ENCODE peak calls at places on chromosome 18, in five cellular contexts. One of them, this sample, is unnamed.

GRCh38 chr18:80169607-80170006 is 60.5 kb downstream of the ADNP2 start:
- DNase-seq in cardiac fibroblast: no peak
- DNase-seq in PC-3: peak
- DNase-seq in body of pancreas: no peak
- DNase-seq in H1: no peak
- DNase-seq in this sample: peak

GRCh38 chr18:32661486-32662299 is 111.1 kb downstream of the KLHL14 start:
- DNase-seq in cardiac fibroblast: no peak
- DNase-seq in PC-3: peak
- DNase-seq in body of pancreas: no peak
- DNase-seq in H1: no peak
- DNase-seq in this sample: no peak

GRCh38 chr18:23629444-23629946 is 33.2 kb downstream of the ANKRD29 start:
- DNase-seq in cardiac fibroblast: no peak
- DNase-seq in PC-3: peak
- DNase-seq in body of pancreas: peak
- DNase-seq in H1: no peak
- DNase-seq in this sample: no peak

GRCh38 chr18:32771169-32771751 is 1.6 kb downstream of the KLHL14 start:
- DNase-seq in cardiac fibroblast: no peak
- DNase-seq in PC-3: no peak
- DNase-seq in body of pancreas: peak
- DNase-seq in H1: no peak
- DNase-seq in this sample: no peak

GRCh38 chr18:54215069-54215468 is 9.4 kb downstream of the MBD2 start:
- DNase-seq in cardiac fibroblast: peak
- DNase-seq in PC-3: no peak
- DNase-seq in body of pancreas: no peak
- DNase-seq in H1: no peak
- DNase-seq in this sample: no peak

GRCh38 chr18:54147439-54147838 is 77.0 kb downstream of the MBD2 start:
- DNase-seq in cardiac fibroblast: no peak
- DNase-seq in PC-3: no peak
- DNase-seq in body of pancreas: no peak
- DNase-seq in H1: no peak
- DNase-seq in this sample: no peak

GRCh38 chr18:58605027-58606020 is 23.6 kb downstream of the ALPK2 start:
- DNase-seq in cardiac fibroblast: peak
- DNase-seq in PC-3: peak
- DNase-seq in body of pancreas: no peak
- DNase-seq in H1: no peak
- DNase-seq in this sample: no peak

GRCh38 chr18:13107074-13107473 is 111.5 kb upstream of the LDLRAD4 start:
- DNase-seq in cardiac fibroblast: peak
- DNase-seq in PC-3: no peak
- DNase-seq in body of pancreas: no peak
- DNase-seq in H1: no peak
- DNase-seq in this sample: no peak

GRCh38 chr18:13429884-13430510 is 211.4 kb downstream of the LDLRAD4 start:
- DNase-seq in cardiac fibroblast: no peak
- DNase-seq in PC-3: no peak
- DNase-seq in body of pancreas: no peak
- DNase-seq in H1: no peak
- DNase-seq in this sample: no peak

GRCh38 chr18:45571161-45571560 is 44.1 kb upstream of the SLC14A2 start:
- DNase-seq in cardiac fibroblast: no peak
- DNase-seq in PC-3: no peak
- DNase-seq in body of pancreas: no peak
- DNase-seq in H1: no peak
- DNase-seq in this sample: no peak

GRCh38 chr18:8034674-8035073 is 467.6 kb downstream of the PTPRM start:
- DNase-seq in cardiac fibroblast: no peak
- DNase-seq in PC-3: no peak
- DNase-seq in body of pancreas: no peak
- DNase-seq in H1: no peak
- DNase-seq in this sample: no peak

GRCh38 chr18:7242954-7243353 is 12.1 kb downstream of the LRRC30 start:
- DNase-seq in cardiac fibroblast: no peak
- DNase-seq in PC-3: no peak
- DNase-seq in body of pancreas: no peak
- DNase-seq in H1: no peak
- DNase-seq in this sample: no peak

GRCh38 chr18:24413148-24413547 is 13.3 kb upstream of the IMPACT start:
- DNase-seq in cardiac fibroblast: no peak
- DNase-seq in PC-3: peak
- DNase-seq in body of pancreas: no peak
- DNase-seq in H1: no peak
- DNase-seq in this sample: no peak

GRCh38 chr18:29225351-29225750 is 1048.4 kb upstream of the CDH2 start:
- DNase-seq in cardiac fibroblast: peak
- DNase-seq in PC-3: no peak
- DNase-seq in body of pancreas: no peak
- DNase-seq in H1: no peak
- DNase-seq in this sample: no peak

GRCh38 chr18:31941010-31941809 is 1.7 kb downstream of the TRAPPC8 start:
- DNase-seq in cardiac fibroblast: peak
- DNase-seq in PC-3: no peak
- DNase-seq in body of pancreas: no peak
- DNase-seq in H1: no peak
- DNase-seq in this sample: no peak

GRCh38 chr18:1246827-1247226 is 342.2 kb downstream of the ADCYAP1 start:
- DNase-seq in cardiac fibroblast: no peak
- DNase-seq in PC-3: no peak
- DNase-seq in body of pancreas: no peak
- DNase-seq in H1: no peak
- DNase-seq in this sample: no peak

GRCh38 chr18:25126751-25127150 is 225.2 kb downstream of the ZNF521 start:
- DNase-seq in cardiac fibroblast: no peak
- DNase-seq in PC-3: no peak
- DNase-seq in body of pancreas: no peak
- DNase-seq in H1: no peak
- DNase-seq in this sample: no peak

GRCh38 chr18:34659579-34660517 is 50.2 kb upstream of the DTNA start:
- DNase-seq in cardiac fibroblast: peak
- DNase-seq in PC-3: peak
- DNase-seq in body of pancreas: peak
- DNase-seq in H1: peak
- DNase-seq in this sample: no peak

GRCh38 chr18:3305354-3305762 is 43.4 kb downstream of the MYL12B start:
- DNase-seq in cardiac fibroblast: peak
- DNase-seq in PC-3: peak
- DNase-seq in body of pancreas: no peak
- DNase-seq in H1: no peak
- DNase-seq in this sample: no peak

GRCh38 chr18:46632401-46633089 is 24.5 kb downstream of the LOXHD1 start:
- DNase-seq in cardiac fibroblast: peak
- DNase-seq in PC-3: peak
- DNase-seq in body of pancreas: no peak
- DNase-seq in H1: no peak
- DNase-seq in this sample: no peak

GRCh38 chr18:77066689-77067088 is 65.9 kb downstream of the MBP start:
- DNase-seq in cardiac fibroblast: no peak
- DNase-seq in PC-3: no peak
- DNase-seq in body of pancreas: no peak
- DNase-seq in H1: no peak
- DNase-seq in this sample: no peak

GRCh38 chr18:77068890-77069312 is 63.7 kb downstream of the MBP start:
- DNase-seq in cardiac fibroblast: peak
- DNase-seq in PC-3: no peak
- DNase-seq in body of pancreas: no peak
- DNase-seq in H1: no peak
- DNase-seq in this sample: no peak

GRCh38 chr18:77068321-77068841 is 64.2 kb downstream of the MBP start:
- DNase-seq in cardiac fibroblast: peak
- DNase-seq in PC-3: peak
- DNase-seq in body of pancreas: peak
- DNase-seq in H1: no peak
- DNase-seq in this sample: no peak

GRCh38 chr18:77066101-77066500 is 66.5 kb downstream of the MBP start:
- DNase-seq in cardiac fibroblast: no peak
- DNase-seq in PC-3: no peak
- DNase-seq in body of pancreas: no peak
- DNase-seq in H1: no peak
- DNase-seq in this sample: no peak

GRCh38 chr18:77067315-77068061 is 65.1 kb downstream of the MBP start:
- DNase-seq in cardiac fibroblast: peak
- DNase-seq in PC-3: peak
- DNase-seq in body of pancreas: peak
- DNase-seq in H1: no peak
- DNase-seq in this sample: no peak
- TF ChIP-seq CTCF in cardiac fibroblast: peak
- TF ChIP-seq CTCF in PC-3: peak
- TF ChIP-seq CTCF in body of pancreas: no peak
- TF ChIP-seq CTCF in H1: no peak
- TF ChIP-seq CTCF in this sample: peak

GRCh38 chr18:22067682-22068081 is 101.7 kb upstream of the GATA6 start:
- DNase-seq in cardiac fibroblast: no peak
- DNase-seq in PC-3: no peak
- DNase-seq in body of pancreas: peak
- DNase-seq in H1: no peak
- DNase-seq in this sample: no peak

GRCh38 chr18:22073411-22073810 is 96.0 kb upstream of the GATA6 start:
- DNase-seq in cardiac fibroblast: no peak
- DNase-seq in PC-3: no peak
- DNase-seq in body of pancreas: no peak
- DNase-seq in H1: no peak
- DNase-seq in this sample: no peak

GRCh38 chr18:22066083-22066485 is 103.3 kb upstream of the GATA6 start:
- DNase-seq in cardiac fibroblast: no peak
- DNase-seq in PC-3: no peak
- DNase-seq in body of pancreas: no peak
- DNase-seq in H1: no peak
- DNase-seq in this sample: peak

GRCh38 chr18:22067109-22067508 is 102.3 kb upstream of the GATA6 start:
- DNase-seq in cardiac fibroblast: no peak
- DNase-seq in PC-3: no peak
- DNase-seq in body of pancreas: no peak
- DNase-seq in H1: no peak
- DNase-seq in this sample: no peak

DNA sequence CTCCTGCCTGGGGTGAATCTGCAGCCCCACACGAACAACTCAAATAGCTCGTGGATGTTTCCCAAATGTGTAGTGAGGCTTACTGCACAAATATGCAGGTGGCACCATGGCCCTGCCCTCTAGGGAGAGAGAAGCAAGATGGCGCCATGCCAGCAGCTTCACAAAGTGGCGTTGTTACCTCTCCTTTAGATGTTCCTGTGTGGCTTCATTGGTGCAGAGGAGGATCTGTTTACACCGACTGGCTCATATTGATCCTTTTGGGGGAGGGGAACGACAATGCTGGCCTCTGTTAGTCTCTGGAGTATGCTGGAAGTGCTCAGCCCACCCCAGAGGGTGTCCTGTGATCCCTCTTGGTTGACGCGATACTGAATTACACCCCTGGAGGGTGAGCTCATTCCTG is 99.5 kb upstream of the GATA6 start:
- DNase-seq in cardiac fibroblast: no peak
- DNase-seq in PC-3: no peak
- DNase-seq in body of pancreas: peak
- DNase-seq in H1: no peak
- DNase-seq in this sample: no peak
- TF ChIP-seq CTCF in cardiac fibroblast: no peak
- TF ChIP-seq CTCF in PC-3: no peak
- TF ChIP-seq CTCF in body of pancreas: no peak
- TF ChIP-seq CTCF in H1: no peak
- TF ChIP-seq CTCF in this sample: no peak

DNA sequence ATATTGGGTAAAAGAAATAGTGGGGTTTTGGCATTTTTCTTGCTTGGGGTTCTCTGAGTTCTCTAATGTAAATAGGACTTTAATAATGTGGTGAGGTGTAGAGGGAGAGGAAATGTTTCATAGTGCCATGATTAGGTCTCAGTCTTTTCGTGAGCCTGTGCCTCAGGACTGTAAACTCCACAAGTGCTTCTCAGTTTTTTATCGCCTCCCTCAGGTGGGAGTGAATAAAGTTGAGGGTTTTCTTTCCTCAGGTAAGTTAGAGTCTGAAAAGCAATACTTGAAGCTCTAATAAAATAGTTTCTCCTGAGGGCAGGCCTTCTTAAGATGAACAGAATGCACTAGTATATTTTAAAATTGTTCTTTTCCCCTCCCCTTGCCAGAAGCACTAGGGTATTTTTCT is 243.1 kb upstream of the SETBP1 start:
- DNase-seq in cardiac fibroblast: no peak
- DNase-seq in PC-3: no peak
- DNase-seq in body of pancreas: no peak
- DNase-seq in H1: no peak
- DNase-seq in this sample: no peak
- TF ChIP-seq CTCF in cardiac fibroblast: no peak
- TF ChIP-seq CTCF in PC-3: no peak
- TF ChIP-seq CTCF in body of pancreas: no peak
- TF ChIP-seq CTCF in H1: peak
- TF ChIP-seq CTCF in this sample: no peak

DNA sequence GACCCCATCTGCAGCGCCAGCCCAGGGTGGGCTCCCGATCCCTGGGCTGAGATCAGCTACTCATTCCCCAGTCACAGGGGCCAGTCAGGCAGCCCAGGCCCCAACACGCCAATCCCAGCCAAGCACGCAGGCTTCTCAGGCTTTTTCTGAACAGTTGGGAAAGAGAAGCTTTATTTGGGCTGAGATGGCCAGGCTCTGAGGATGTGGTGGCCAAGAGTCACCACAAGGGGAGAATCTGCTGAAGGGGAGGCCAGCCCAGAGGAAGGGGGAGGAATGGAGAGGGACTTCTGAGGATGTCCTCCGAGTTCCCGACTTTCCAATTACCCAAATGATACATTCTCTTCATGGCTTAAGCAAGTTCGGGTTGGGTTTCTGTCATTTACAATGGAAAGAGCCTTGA is 2.8 kb upstream of the DIPK1C start:
- DNase-seq in cardiac fibroblast: no peak
- DNase-seq in PC-3: no peak
- DNase-seq in body of pancreas: no peak
- DNase-seq in H1: no peak
- DNase-seq in this sample: no peak
- TF ChIP-seq CTCF in cardiac fibroblast: peak
- TF ChIP-seq CTCF in PC-3: no peak
- TF ChIP-seq CTCF in body of pancreas: no peak
- TF ChIP-seq CTCF in H1: peak
- TF ChIP-seq CTCF in this sample: peak

This sample was measured in chondrocyte.